ENCODE peak calls at places on chromosomes 16 and 17, in nine cellular contexts. F is PC-3; Q is HCT116; J is suprapubic skin; I is PC-9; T is CD4-positive, alpha-beta memory T cell; Z is heart left ventricle; O is mesendoderm; A is GM23248. P is an unnamed sample. For H3K4me1, the result is how much of the 10 kb centered on the place peaks cover.

GRCh38 chr17:30831257-30831656 is 509 bp upstream of the ATAD5 start:
- DNase-seq in T (no peak), Z (no peak), A (peak), I (no peak), O (peak), F (no peak), J (no peak), Q (no peak), P (no peak)

GRCh38 chr17:41404024-41404651 is 6.7 kb upstream of the KRT31 start:
- DNase-seq in J (no peak), I (peak), Q (peak), O (peak), T (peak), Z (no peak), F (peak), A (peak), P (no peak)

GRCh38 chr16:59046335-59046734 is 312.2 kb upstream of the GOT2 start:
- DNase-seq in A (no peak), J (no peak), I (no peak), F (no peak), O (peak), Q (no peak), Z (no peak), T (no peak), P (no peak)

GRCh38 chr16:54998834-54999233 is 68.2 kb downstream of the IRX5 start:
- DNase-seq in Z (no peak), O (no peak), J (no peak), A (no peak), Q (no peak), I (no peak), F (no peak), T (no peak), P (no peak)

GRCh38 chr16:24988593-24989338 is 26.4 kb downstream of the ARHGAP17 start:
- DNase-seq in Q (peak), I (peak), O (peak), T (no peak), Z (peak), J (no peak), A (peak), F (peak), P (peak)

GRCh38 chr16:48676836-48677235 is 66.9 kb upstream of the N4BP1 start:
- DNase-seq in A (peak), F (peak), I (no peak), O (no peak), T (no peak), Z (no peak), J (no peak), Q (no peak), P (no peak)

GRCh38 chr16:2842340-2843000 is 12.4 kb downstream of the ZG16B start:
- DNase-seq in O (peak), Q (peak), T (peak), F (no peak), J (no peak), A (peak), Z (peak), I (no peak), P (peak)

GRCh38 chr16:25126820-25127232 is 15.3 kb downstream of the LCMT1 start:
- DNase-seq in O (peak), Q (no peak), F (peak), J (no peak), I (peak), Z (no peak), A (peak), T (peak), P (peak)

GRCh38 chr17:38728290-38728831 is 1.8 kb upstream of the CISD3 start:
- DNase-seq in Z (no peak), F (no peak), A (no peak), I (no peak), J (no peak), T (peak), Q (no peak), O (no peak), P (no peak)

GRCh38 chr16:48500981-48501380 is 109.0 kb downstream of the N4BP1 start:
- DNase-seq in T (no peak), Z (no peak), F (no peak), I (no peak), Q (no peak), O (no peak), A (no peak), J (no peak), P (no peak)

GRCh38 chr16:12120982-12121652 is 144.6 kb downstream of the SNX29 start:
- DNase-seq in O (no peak), Z (no peak), A (no peak), F (no peak), I (no peak), T (no peak), Q (no peak), J (no peak), P (no peak)

GRCh38 chr17:73983623-73984410 is 219.7 kb upstream of the RPL38 start:
- DNase-seq in Q (no peak), I (no peak), T (no peak), J (no peak), Z (no peak), A (no peak), O (no peak), F (no peak), P (no peak)

GRCh38 chr17:83103200-83103937 is 24.0 kb downstream of the METRNL start:
- DNase-seq in A (peak), Q (peak), I (peak), J (no peak), F (peak), T (no peak), O (no peak), Z (no peak), P (peak)

GRCh38 chr17:10398352-10398751 is 23.4 kb downstream of the MYH8 start:
- DNase-seq in Q (no peak), Z (no peak), J (no peak), F (no peak), O (peak), I (no peak), T (no peak), A (no peak), P (no peak)

GRCh38 chr16:11139624-11140375 is 116.2 kb downstream of the SOCS1 start:
- DNase-seq in J (no peak), O (peak), T (peak), Q (peak), F (no peak), Z (no peak), I (no peak), A (no peak), P (no peak)

GRCh38 chr17:79926308-79927135 is 87.3 kb upstream of the CBX4 start:
- DNase-seq in A (no peak), Z (no peak), J (no peak), Q (no peak), F (no peak), I (no peak), T (no peak), O (peak), P (no peak)

GRCh38 chr16:84397090-84397489 is 28.8 kb downstream of the ATP2C2 start:
- DNase-seq in Q (no peak), F (no peak), J (no peak), T (no peak), Z (no peak), A (no peak), I (no peak), O (peak), P (no peak)

GRCh38 chr17:58110012-58110411 is 26.8 kb downstream of the DYNLL2 start:
- DNase-seq in O (no peak), Q (no peak), A (no peak), Z (no peak), F (no peak), J (no peak), I (no peak), T (no peak), P (no peak)

GRCh38 chr17:18158022-18158600 is 25.5 kb upstream of the ALKBH5 start:
- DNase-seq in I (peak), F (peak), J (peak), O (peak), A (peak), Q (peak), Z (peak), T (peak), P (peak)

GRCh38 chr16:86610779-86611516 is 32.6 kb downstream of the FOXL1 start:
- DNase-seq in T (no peak), Q (no peak), I (no peak), F (no peak), Z (no peak), O (no peak), J (no peak), A (no peak), P (no peak)

GRCh38 chr16:88442811-88443576 is 10.1 kb upstream of the ZFPM1 start:
- DNase-seq in I (peak), T (peak), J (peak), A (peak), O (peak), Q (peak), F (peak), Z (peak), P (peak)

GRCh38 chr17:46732133-46732532 is 86.4 kb downstream of the WNT3 start:
- DNase-seq in F (no peak), T (no peak), I (peak), A (no peak), O (no peak), Q (no peak), J (no peak), Z (no peak), P (no peak)

GRCh38 chr17:28467456-28468025 is 5.9 kb upstream of the SLC13A2 start:
- DNase-seq in Q (no peak), Z (no peak), A (peak), T (no peak), F (no peak), I (no peak), O (no peak), J (no peak), P (no peak)

GRCh38 chr16:67782567-67783352 is 23.6 kb downstream of the RANBP10 start:
- DNase-seq in I (no peak), A (no peak), O (no peak), F (no peak), Q (no peak), T (no peak), Z (no peak), J (no peak), P (no peak)

GRCh38 chr16:51756447-51757123 is 605.5 kb upstream of the SALL1 start:
- DNase-seq in J (no peak), Z (no peak), A (no peak), I (no peak), Q (no peak), O (no peak), F (no peak), T (no peak), P (no peak)

GRCh38 chr16:22661161-22661647 is 150.5 kb downstream of the NPIPB5 start:
- DNase-seq in O (no peak), A (no peak), I (no peak), J (no peak), Q (no peak), T (no peak), Z (no peak), F (no peak), P (no peak)

GRCh38 chr17:76528528-76529223 is 8.8 kb downstream of the CYGB start:
- DNase-seq in Q (no peak), Z (peak), T (no peak), O (no peak), F (no peak), A (peak), J (no peak), I (no peak), P (no peak)

GRCh38 chr16:24734382-24734781 is 4.9 kb downstream of the TNRC6A start:
- DNase-seq in J (no peak), Q (no peak), F (no peak), Z (no peak), A (peak), I (no peak), T (no peak), O (no peak), P (no peak)

GRCh38 chr17:8005951-8006730 is 3.7 kb downstream of the GUCY2D start:
- DNase-seq in F (no peak), Q (no peak), I (no peak), J (peak), T (no peak), A (no peak), Z (no peak), O (peak), P (no peak)

GRCh38 chr16:68255712-68256111 is 8.6 kb upstream of the SLC7A6 start:
- DNase-seq in Q (no peak), J (no peak), Z (no peak), I (no peak), T (no peak), A (no peak), O (no peak), F (no peak), P (no peak)

GRCh38 chr17:77140878-77141767 is at the start of gene SEC14L1:
- DNase-seq in A (peak), F (peak), O (peak), Q (no peak), I (peak), J (peak), T (peak), Z (peak), P (peak)

GRCh38 chr16:12672986-12673385 is 130.7 kb downstream of the CPPED1 start:
- DNase-seq in I (no peak), T (no peak), Z (no peak), J (no peak), Q (no peak), F (no peak), O (no peak), A (no peak), P (no peak)

GRCh38 chr17:8954339-8954738 is 11.2 kb downstream of the PIK3R5 start:
- DNase-seq in O (peak), I (no peak), Q (no peak), A (no peak), J (peak), T (peak), Z (peak), F (no peak), P (peak)

DNA sequence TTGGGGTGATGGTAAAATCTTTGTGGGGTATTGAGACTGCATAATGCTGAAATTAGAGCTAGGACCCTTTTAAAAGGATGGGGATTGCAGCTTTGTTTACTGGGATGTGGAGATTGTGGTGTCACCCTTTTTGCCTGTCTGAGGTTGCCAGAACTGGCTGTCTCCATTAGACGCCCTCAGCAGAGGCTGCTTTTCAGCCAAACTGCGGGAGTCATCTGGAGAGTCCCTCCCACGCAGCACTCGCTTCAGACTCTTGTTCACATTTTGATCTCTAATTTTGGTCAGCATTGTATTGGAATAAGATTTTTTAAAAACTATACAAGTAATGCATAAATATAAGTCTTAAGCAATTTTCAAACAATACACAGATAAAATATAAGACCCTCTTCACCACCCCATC is 27.9 kb upstream of the JPT2 start:
- DNase-seq in Z (no peak), A (peak), I (no peak), O (no peak), T (no peak), F (no peak), J (no peak), Q (no peak), P (no peak)
- H3K4me1 ChIP-seq in Z (under half), A (under half), I (under half), O (under half), T (under half), F (under half), J (under half), Q (under half), P (under half)

GRCh38 chr17:66775881-66776400 is 59.0 kb upstream of the CACNG5 start:
- DNase-seq in Q (no peak), O (peak), Z (no peak), A (no peak), I (no peak), J (peak), T (no peak), F (no peak), P (no peak)
- H3K27ac ChIP-seq in Q (no peak), O (peak), Z (no peak), A (no peak), I (no peak), J (no peak), T (no peak), F (no peak), P (no peak)

DNA sequence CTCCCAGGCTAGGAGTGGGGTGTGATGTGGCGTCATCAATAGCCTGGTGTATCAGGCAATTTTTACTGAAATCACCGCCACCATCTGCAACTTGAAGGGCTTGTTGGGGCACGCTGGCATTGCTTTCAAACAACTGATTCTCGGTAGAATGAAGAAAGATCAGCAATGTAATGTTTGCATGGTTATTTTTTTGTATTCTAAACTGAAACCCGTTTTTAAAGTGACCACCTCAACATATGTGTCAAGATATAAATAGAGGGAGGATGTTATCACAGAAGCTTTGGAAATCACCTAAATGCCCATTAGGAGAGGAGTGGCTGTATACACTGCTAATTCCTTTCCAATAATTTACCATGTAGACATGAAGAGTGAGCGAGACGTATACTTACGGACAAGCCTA is 91.3 kb downstream of the WSCD1 start:
- DNase-seq in T (no peak), J (no peak), A (no peak), Q (no peak), F (no peak), O (no peak), I (no peak), Z (no peak), P (no peak)
- H3K4me1 ChIP-seq in T (under half), J (under half), A (under half), Q (under half), F (under half), O (under half), I (under half), Z (under half), P (under half)

GRCh38 chr16:53756329-53756996 is 52.5 kb downstream of the FTO start:
- DNase-seq in Q (no peak), A (no peak), F (peak), T (no peak), Z (no peak), O (no peak), J (no peak), I (no peak), P (no peak)
- H3K27ac ChIP-seq in Q (no peak), A (no peak), F (peak), T (no peak), Z (no peak), O (no peak), J (peak), I (no peak), P (no peak)

P was measured in left lung.